ENCODE peak calls at places on chromosome 4, in six cellular contexts. X is OCI-LY7, D is psoas muscle, F is IMR-90, C is left ventricle myocardium inferior, P is esophagus muscularis mucosa. K is an unnamed sample. For H3K36me3, the result is how much of the 10 kb centered on the place peaks cover.

GRCh38 chr4:73718375-73719373 is 21.7 kb upstream of the CXCL8 start:
- DNase-seq in X (no peak), F (no peak), C (no peak), P (no peak), D (no peak), K (no peak)

GRCh38 chr4:110612631-110613269 is 10.1 kb downstream of the PITX2 start:
- DNase-seq in F (no peak), D (no peak), X (no peak), C (no peak), P (no peak), K (no peak)

GRCh38 chr4:46389301-46389761 is 597 bp downstream of the GABRA2 start:
- DNase-seq in F (no peak), D (no peak), C (no peak), P (no peak), X (no peak), K (no peak)

GRCh38 chr4:186473933-186474332 is 81.4 kb downstream of the MTNR1A start:
- DNase-seq in P (no peak), F (no peak), C (no peak), X (no peak), D (no peak), K (no peak)

GRCh38 chr4:100510551-100510950 is 7.3 kb downstream of the EMCN start:
- DNase-seq in F (no peak), D (no peak), P (no peak), X (no peak), C (no peak), K (no peak)

GRCh38 chr4:104938624-104939023 is 208.1 kb upstream of the TET2 start:
- DNase-seq in P (no peak), D (no peak), F (no peak), C (no peak), X (no peak), K (no peak)

GRCh38 chr4:61385302-61385701 is 185.2 kb downstream of the ADGRL3 start:
- DNase-seq in P (no peak), X (no peak), C (no peak), F (no peak), D (no peak), K (no peak)

GRCh38 chr4:78092850-78093249 is 35.7 kb downstream of the FRAS1 start:
- DNase-seq in C (no peak), P (no peak), D (no peak), F (no peak), X (no peak), K (no peak)

GRCh38 chr4:56611501-56611900 is 69.6 kb downstream of the HOPX start:
- DNase-seq in F (peak), C (no peak), P (no peak), D (no peak), X (no peak), K (no peak)

GRCh38 chr4:10353110-10353509 is 104.1 kb downstream of the ZNF518B start:
- DNase-seq in X (no peak), P (no peak), D (no peak), F (no peak), C (no peak), K (no peak)

GRCh38 chr4:40980318-40980883 is 230.6 kb downstream of the NSUN7 start:
- DNase-seq in D (no peak), X (peak), F (no peak), C (no peak), P (no peak), K (no peak)

GRCh38 chr4:181822005-181822375 is 421.2 kb upstream of the TENM3 start:
- DNase-seq in D (no peak), P (no peak), F (no peak), X (no peak), C (no peak), K (no peak)

GRCh38 chr4:153188966-153189801 is 15.1 kb upstream of the TRIM2 start:
- DNase-seq in C (no peak), X (no peak), P (no peak), F (peak), D (no peak), K (no peak)

GRCh38 chr4:84944952-84945351 is 21.5 kb downstream of the WDFY3 start:
- DNase-seq in F (peak), C (no peak), X (no peak), P (no peak), D (no peak), K (no peak)

GRCh38 chr4:10094841-10095240 is 21.8 kb downstream of the WDR1 start:
- DNase-seq in C (no peak), D (peak), X (no peak), P (no peak), F (no peak), K (no peak)

GRCh38 chr4:101035522-101035921 is 311.8 kb downstream of the PPP3CA start:
- DNase-seq in F (no peak), P (no peak), C (no peak), D (no peak), X (no peak), K (no peak)

GRCh38 chr4:152032722-152033131 is 271.9 kb upstream of the GATB start:
- DNase-seq in P (peak), D (no peak), F (peak), C (no peak), X (no peak), K (peak)

GRCh38 chr4:146222313-146222712 is 8.0 kb downstream of the REELD1 start:
- DNase-seq in F (peak), D (no peak), P (peak), X (no peak), C (no peak), K (no peak)

GRCh38 chr4:52035190-52035589 is 2.9 kb downstream of the SGCB start:
- DNase-seq in P (no peak), X (no peak), D (no peak), C (no peak), F (no peak), K (no peak)

GRCh38 chr4:169730564-169730963 is 27.2 kb downstream of the HPF1 start:
- DNase-seq in C (no peak), F (no peak), D (no peak), X (no peak), P (no peak), K (no peak)

GRCh38 chr4:165131247-165131832 is 18.7 kb upstream of the TMEM192 start:
- DNase-seq in P (peak), C (no peak), D (no peak), X (peak), F (peak), K (no peak)

GRCh38 chr4:182297659-182298058 is 54.5 kb downstream of the TENM3 start:
- DNase-seq in P (peak), C (no peak), D (no peak), F (peak), X (no peak), K (no peak)

GRCh38 chr4:6868386-6868785 is 41.2 kb upstream of the TBC1D14 start:
- DNase-seq in P (no peak), F (no peak), X (no peak), C (no peak), D (no peak), K (no peak)

GRCh38 chr4:24625091-24625490 is 40.7 kb upstream of the DHX15 start:
- DNase-seq in C (no peak), X (no peak), P (no peak), D (no peak), F (no peak), K (no peak)

GRCh38 chr4:120858776-120859175 is 63.8 kb downstream of the PRDM5 start:
- DNase-seq in P (no peak), X (no peak), D (no peak), C (no peak), F (peak), K (no peak)

GRCh38 chr4:140611854-140612253 is 43.1 kb upstream of the UCP1 start:
- DNase-seq in P (no peak), C (no peak), F (peak), X (no peak), D (no peak), K (no peak)

GRCh38 chr4:136768925-136769275 is 763.4 kb downstream of the PCDH18 start:
- DNase-seq in P (no peak), D (no peak), X (no peak), F (no peak), C (no peak), K (no peak)

GRCh38 chr4:184216436-184217004 is 1.2 kb downstream of the ENPP6 start:
- DNase-seq in F (no peak), X (no peak), C (no peak), P (peak), D (no peak), K (peak)

GRCh38 chr4:82820689-82821088 is 22.1 kb upstream of the SCD5 start:
- DNase-seq in P (no peak), F (no peak), D (no peak), C (no peak), X (no peak), K (no peak)
- H3K36me3 ChIP-seq in P (half or more), F (half or more), D (under half), C (half or more), X (half or more), K (under half)

DNA sequence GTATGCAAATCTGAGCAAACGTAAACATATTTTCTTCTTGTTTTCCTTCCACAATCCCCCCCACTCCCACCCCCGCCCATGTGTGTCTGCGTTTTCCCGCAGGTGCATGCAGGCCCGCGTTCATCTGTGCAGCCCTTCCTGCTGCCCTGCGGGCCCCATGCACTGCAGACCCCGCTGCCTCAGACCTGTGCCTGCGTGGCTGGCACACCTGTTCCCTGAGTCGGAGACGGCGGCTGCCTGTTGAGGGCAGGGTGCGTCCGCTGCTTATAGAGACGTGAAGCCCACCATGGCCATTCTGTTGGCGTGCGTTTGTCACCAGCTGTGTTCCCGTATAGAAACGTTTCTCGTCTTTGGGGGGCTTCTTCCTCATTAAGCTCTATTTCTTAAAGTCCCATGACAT is 51.5 kb downstream of the PCGF3 start:
- DNase-seq in D (peak), C (no peak), P (no peak), X (no peak), F (no peak), K (no peak)
- H3K27ac ChIP-seq in D (no peak), C (no peak), P (no peak), X (no peak), F (no peak), K (no peak)

GRCh38 chr4:509374-509676 is 10.3 kb downstream of the PIGG start:
- DNase-seq in P (no peak), C (no peak), F (no peak), D (no peak), X (no peak), K (no peak)

GRCh38 chr4:504076-504475 is 5.1 kb downstream of the PIGG start:
- DNase-seq in F (no peak), X (no peak), D (no peak), P (no peak), C (no peak), K (no peak)

GRCh38 chr4:513327-513726 is 14.3 kb downstream of the PIGG start:
- DNase-seq in P (no peak), D (no peak), F (no peak), C (no peak), X (no peak), K (no peak)

GRCh38 chr4:508675-509373 is 9.8 kb downstream of the PIGG start:
- DNase-seq in C (no peak), P (no peak), F (no peak), X (no peak), D (no peak), K (no peak)

DNA sequence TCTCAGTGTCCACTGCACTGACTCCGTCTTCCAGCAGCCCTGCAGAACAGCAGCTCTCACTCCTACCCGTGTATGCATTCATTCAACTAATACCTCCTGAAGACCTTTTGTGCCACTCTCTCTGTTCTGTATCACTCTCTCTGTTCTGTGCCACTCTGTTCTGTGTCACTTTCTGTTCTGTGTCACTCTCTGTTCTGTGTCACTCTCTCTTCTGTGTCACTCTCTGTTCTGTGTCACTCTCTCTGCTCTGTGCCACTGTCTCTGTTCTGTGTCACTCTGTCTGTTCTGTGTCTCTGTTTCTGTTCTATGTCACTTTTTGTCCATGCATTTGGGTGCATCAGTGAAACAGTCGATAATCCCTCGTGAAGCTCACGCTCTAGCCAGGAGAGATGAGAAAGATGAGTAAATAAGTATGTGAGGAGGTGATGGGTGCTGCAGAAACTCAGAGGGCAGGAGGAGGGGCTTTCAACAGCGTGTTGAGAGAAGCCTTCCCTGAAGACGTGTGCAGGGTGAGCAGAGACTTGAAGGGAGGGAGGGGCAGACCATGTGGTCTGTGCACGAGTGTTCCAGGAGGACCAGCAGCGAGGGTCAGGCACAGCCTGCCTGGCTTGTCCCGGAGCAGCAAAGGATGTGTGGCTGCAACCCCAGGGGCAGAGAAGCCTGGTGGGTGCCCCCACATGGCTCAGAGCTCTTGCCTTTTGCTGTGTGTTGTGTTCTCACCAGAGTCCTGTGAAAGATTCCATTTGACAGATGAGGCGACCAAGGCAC is 8.9 kb downstream of the PIGG start:
- DNase-seq in C (no peak), F (no peak), P (no peak), X (no peak), D (no peak), K (no peak)
- H3K36me3 ChIP-seq in C (half or more), F (under half), P (half or more), X (half or more), D (under half), K (under half)

GRCh38 chr4:8506373-8507250 is 66.0 kb downstream of the TRMT44 start:
- DNase-seq in X (no peak), F (peak), D (no peak), P (no peak), C (peak), K (no peak)
- H3K27ac ChIP-seq in X (no peak), F (peak), D (peak), P (peak), C (peak), K (peak)

GRCh38 chr4:867526-868250 is 41.8 kb upstream of the CPLX1 start:
- DNase-seq in F (no peak), D (no peak), X (no peak), C (no peak), P (no peak), K (no peak)

GRCh38 chr4:866068-866760 is 40.3 kb upstream of the CPLX1 start:
- DNase-seq in F (no peak), P (no peak), X (no peak), C (no peak), D (no peak), K (no peak)

GRCh38 chr4:868421-868820 is 42.5 kb upstream of the CPLX1 start:
- DNase-seq in F (no peak), P (no peak), C (no peak), X (no peak), D (no peak), K (no peak)

GRCh38 chr4:865572-865971 is 39.6 kb upstream of the CPLX1 start:
- DNase-seq in D (no peak), F (no peak), C (no peak), P (no peak), X (no peak), K (no peak)

GRCh38 chr4:866761-867390 is 40.9 kb upstream of the CPLX1 start:
- DNase-seq in X (no peak), C (no peak), P (no peak), D (no peak), F (no peak), K (no peak)
- H3K36me3 ChIP-seq in X (under half), C (half or more), P (half or more), D (under half), F (half or more), K (half or more)

DNA sequence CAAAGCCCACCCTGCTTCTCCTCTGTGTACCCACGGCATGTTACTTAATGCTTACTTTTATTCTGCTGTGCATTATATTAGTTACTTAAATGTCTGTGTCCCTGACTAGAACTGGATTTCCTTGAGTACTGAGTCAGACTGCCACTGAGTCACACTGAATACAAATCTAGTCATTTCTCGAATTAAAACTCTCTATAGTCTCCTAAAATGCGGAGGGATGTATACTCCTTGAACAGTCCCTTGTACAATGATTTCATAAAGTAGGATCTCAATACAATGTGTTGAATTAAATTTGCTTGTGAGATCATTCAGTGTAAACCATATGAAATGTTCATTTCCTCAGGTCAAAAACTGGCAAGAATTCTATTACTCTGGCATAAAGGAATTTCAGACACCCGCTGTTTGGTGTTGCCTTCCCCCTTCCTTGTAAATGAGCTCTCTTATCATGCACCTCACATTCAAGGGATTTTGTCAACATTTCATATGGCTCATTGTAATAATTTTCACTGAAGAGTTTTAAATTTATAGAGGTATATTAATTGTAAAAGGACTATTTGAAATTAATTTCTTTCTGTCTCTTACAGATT is 17.4 kb upstream of the FAM241A start:
- DNase-seq in D (no peak), C (no peak), P (no peak), X (no peak), F (peak), K (no peak)
- H3K27ac ChIP-seq in D (no peak), C (peak), P (no peak), X (no peak), F (no peak), K (peak)

GRCh38 chr4:119228406-119228805 is 15.9 kb downstream of the USP53 start:
- DNase-seq in C (no peak), P (no peak), X (no peak), F (no peak), D (no peak), K (no peak)
- H3K36me3 ChIP-seq in C (under half), P (under half), X (under half), F (under half), D (under half), K (under half)

GRCh38 chr4:17583944-17584343 is 6.9 kb downstream of the LAP3 start:
- DNase-seq in X (no peak), D (no peak), P (no peak), F (no peak), C (no peak), K (no peak)

GRCh38 chr4:17587094-17587822 is 10.3 kb downstream of the LAP3 start:
- DNase-seq in X (no peak), C (no peak), F (no peak), P (no peak), D (no peak), K (no peak)

GRCh38 chr4:17589355-17589754 is 12.4 kb downstream of the LAP3 start:
- DNase-seq in F (no peak), C (no peak), P (no peak), D (no peak), X (no peak), K (no peak)

GRCh38 chr4:17580969-17581368 is 4.0 kb downstream of the LAP3 start:
- DNase-seq in P (no peak), X (no peak), D (no peak), C (no peak), F (peak), K (no peak)

GRCh38 chr4:17584502-17585213 is 7.7 kb downstream of the LAP3 start:
- DNase-seq in F (no peak), X (no peak), C (no peak), P (no peak), D (no peak), K (no peak)
- H3K27ac ChIP-seq in F (no peak), X (no peak), C (no peak), P (no peak), D (no peak), K (no peak)

DNA sequence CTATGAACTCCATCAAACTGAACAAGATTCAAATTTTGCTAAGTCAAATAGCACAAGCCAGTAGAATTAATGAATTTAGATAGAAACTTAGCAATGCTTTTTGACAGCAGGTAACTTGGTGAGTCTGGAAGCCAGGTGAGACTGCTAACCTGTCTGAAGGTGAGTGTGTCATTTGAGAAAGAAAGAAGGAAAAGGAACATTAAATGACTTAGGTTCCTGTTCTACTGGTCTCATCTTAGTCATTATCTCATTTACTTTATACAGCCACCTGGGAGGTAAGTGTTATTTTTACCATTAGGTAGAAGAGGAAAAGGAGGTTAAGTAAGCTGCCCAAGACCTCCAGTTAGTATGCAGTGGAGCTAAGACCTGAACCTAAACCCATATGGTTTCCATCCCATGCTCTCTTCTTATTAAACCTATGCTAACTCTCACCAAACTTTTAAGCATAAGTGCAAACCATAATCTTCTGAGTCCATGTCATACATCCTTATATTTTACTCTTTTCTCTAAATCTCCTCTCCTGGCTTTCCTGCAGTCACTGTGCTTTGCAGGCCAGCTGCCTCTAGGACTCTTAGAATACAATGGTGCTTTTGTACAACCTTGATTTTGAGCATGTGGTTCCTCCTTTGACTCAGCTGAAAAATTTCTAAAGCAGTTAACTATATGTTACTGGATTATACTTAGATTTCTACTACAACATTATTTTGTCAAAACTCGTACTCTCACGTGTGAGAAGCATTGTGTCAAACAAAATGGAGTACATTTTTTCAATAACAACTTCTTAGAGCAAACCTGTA is 68.5 kb downstream of the ATP10D start:
- DNase-seq in P (no peak), D (no peak), C (no peak), F (peak), X (no peak), K (no peak)
- H3K36me3 ChIP-seq in P (under half), D (under half), C (half or more), F (under half), X (under half), K (under half)

GRCh38 chr4:26788341-26788733 is 72.3 kb upstream of the STIM2 start:
- DNase-seq in P (no peak), F (peak), D (no peak), X (peak), C (no peak), K (no peak)
- H3K27ac ChIP-seq in P (no peak), F (no peak), D (peak), X (peak), C (peak), K (no peak)

K was measured in vagina.